ENCODE peak calls at places on chromosomes 3 and 15, in nine cellular contexts. G is activated CD8-positive, alpha-beta memory T cell treated with anti-CD3 and anti-CD28 coated beads, Interleukin-2, amount 10 ng/mL, durations not matched to agents 7 days and 5 days; O is fibroblast of the conjunctiva; A is H4; W is astrocyte of the spinal cord; U is ecto neural progenitor cell; F is A549; H is Kasumi-1; R is heart right ventricle. I is an unnamed sample.

GRCh38 chr3:127444761-127445160 is 145.8 kb downstream of the TPRA1 start:
- DNase-seq in G (no peak), O (no peak), A (no peak), W (no peak), U (peak), F (no peak), H (no peak), R (no peak), I (no peak)

GRCh38 chr3:24810881-24811280 is 316.2 kb upstream of the THRB start:
- DNase-seq in G (no peak), O (no peak), A (no peak), W (no peak), U (no peak), F (no peak), H (no peak), R (no peak), I (peak)

GRCh38 chr15:63048115-63048985 is 5.8 kb downstream of the TPM1 start:
- DNase-seq in G (peak), O (peak), A (peak), W (peak), U (peak), F (peak), H (peak), R (peak), I (peak)

GRCh38 chr15:56736881-56737707 is 3.8 kb upstream of the ZNF280D start:
- DNase-seq in G (no peak), O (no peak), A (peak), W (no peak), U (no peak), F (no peak), H (no peak), R (no peak), I (no peak)

GRCh38 chr3:57160731-57161086 is 4.4 kb downstream of the IL17RD start:
- DNase-seq in G (no peak), O (no peak), A (no peak), W (no peak), U (no peak), F (no peak), H (no peak), R (no peak), I (no peak)

GRCh38 chr15:98713585-98714001 is 65.3 kb downstream of the IGF1R start:
- DNase-seq in G (no peak), O (no peak), A (no peak), W (no peak), U (no peak), F (no peak), H (no peak), R (no peak), I (no peak)

GRCh38 chr3:195227871-195228270 is 43.1 kb downstream of the XXYLT1 start:
- DNase-seq in G (peak), O (no peak), A (no peak), W (no peak), U (no peak), F (no peak), H (no peak), R (no peak), I (no peak)

GRCh38 chr3:141152801-141153678 is 78.6 kb upstream of the PXYLP1 start:
- DNase-seq in G (no peak), O (no peak), A (no peak), W (no peak), U (no peak), F (no peak), H (no peak), R (peak), I (no peak)

GRCh38 chr3:142647856-142648255 is 51.7 kb downstream of the PLS1 start:
- DNase-seq in G (no peak), O (no peak), A (no peak), W (peak), U (no peak), F (peak), H (no peak), R (no peak), I (peak)

GRCh38 chr15:33028495-33028894 is 166.0 kb downstream of the FMN1 start:
- DNase-seq in G (no peak), O (no peak), A (no peak), W (no peak), U (no peak), F (no peak), H (no peak), R (no peak), I (no peak)

GRCh38 chr3:71575433-71575832 is 8.1 kb downstream of the FOXP1 start:
- DNase-seq in G (no peak), O (no peak), A (no peak), W (no peak), U (no peak), F (no peak), H (no peak), R (no peak), I (no peak)

GRCh38 chr3:99484871-99485270 is 153.5 kb upstream of the COL8A1 start:
- DNase-seq in G (no peak), O (no peak), A (peak), W (peak), U (no peak), F (no peak), H (peak), R (no peak), I (no peak)

GRCh38 chr3:7285502-7285901 is 424.6 kb downstream of the GRM7 start:
- DNase-seq in G (no peak), O (no peak), A (no peak), W (no peak), U (no peak), F (no peak), H (peak), R (no peak), I (no peak)

GRCh38 chr15:68578175-68578959 is 426 bp upstream of the CORO2B start:
- DNase-seq in G (no peak), O (peak), A (peak), W (peak), U (peak), F (no peak), H (no peak), R (peak), I (no peak)

GRCh38 chr15:29859981-29860745 is 37.9 kb upstream of the TJP1 start:
- DNase-seq in G (no peak), O (no peak), A (peak), W (peak), U (no peak), F (no peak), H (no peak), R (no peak), I (no peak)

GRCh38 chr3:123372789-123373534 is 75.9 kb downstream of the ADCY5 start:
- DNase-seq in G (no peak), O (no peak), A (no peak), W (no peak), U (no peak), F (no peak), H (no peak), R (no peak), I (no peak)

GRCh38 chr3:177013681-177014280 is 183.5 kb downstream of the TBL1XR1 start:
- DNase-seq in G (no peak), O (no peak), A (no peak), W (no peak), U (no peak), F (no peak), H (no peak), R (no peak), I (no peak)

GRCh38 chr15:39610665-39611064 is 29.8 kb downstream of the THBS1 start:
- DNase-seq in G (no peak), O (no peak), A (no peak), W (no peak), U (no peak), F (no peak), H (no peak), R (no peak), I (no peak)

GRCh38 chr15:80996247-80996646 is 4.5 kb upstream of the TLNRD1 start:
- DNase-seq in G (peak), O (no peak), A (no peak), W (no peak), U (no peak), F (no peak), H (peak), R (no peak), I (no peak)

GRCh38 chr15:74245342-74245931 is 9.3 kb downstream of the CCDC33 start:
- DNase-seq in G (no peak), O (no peak), A (no peak), W (no peak), U (peak), F (no peak), H (no peak), R (no peak), I (no peak)

GRCh38 chr3:36579746-36580145 is 184.6 kb downstream of the DCLK3 start:
- DNase-seq in G (no peak), O (no peak), A (no peak), W (no peak), U (no peak), F (no peak), H (no peak), R (no peak), I (no peak)

GRCh38 chr3:12224181-12225147 is 64.4 kb upstream of the PPARG start:
- DNase-seq in G (no peak), O (peak), A (peak), W (peak), U (peak), F (no peak), H (no peak), R (no peak), I (peak)

GRCh38 chr15:30827625-30828303 is 76.0 kb upstream of the FAN1 start:
- DNase-seq in G (peak), O (no peak), A (no peak), W (peak), U (no peak), F (no peak), H (no peak), R (no peak), I (peak)

GRCh38 chr3:176633511-176633910 is 563.8 kb downstream of the TBL1XR1 start:
- DNase-seq in G (no peak), O (no peak), A (peak), W (no peak), U (peak), F (no peak), H (no peak), R (no peak), I (no peak)

GRCh38 chr3:143314291-143315093 is 194.9 kb downstream of the CHST2 start:
- DNase-seq in G (no peak), O (no peak), A (no peak), W (no peak), U (no peak), F (no peak), H (no peak), R (no peak), I (no peak)

GRCh38 chr3:28244471-28244870 is 3.1 kb downstream of the CMC1 start:
- DNase-seq in G (no peak), O (no peak), A (no peak), W (no peak), U (no peak), F (no peak), H (no peak), R (no peak), I (no peak)

GRCh38 chr15:80099246-80099645 is 39.8 kb downstream of the ZFAND6 start:
- DNase-seq in G (no peak), O (no peak), A (no peak), W (no peak), U (no peak), F (no peak), H (no peak), R (no peak), I (no peak)

GRCh38 chr3:114319453-114319852 is 25.6 kb downstream of the TIGIT start:
- DNase-seq in G (no peak), O (peak), A (peak), W (peak), U (no peak), F (no peak), H (no peak), R (no peak), I (no peak)

GRCh38 chr15:99251436-99251821 is at the start of gene LRRC28:
- DNase-seq in G (no peak), O (no peak), A (no peak), W (no peak), U (no peak), F (no peak), H (no peak), R (no peak), I (no peak)

GRCh38 chr15:50906954-50907865 is 1.3 kb upstream of the AP4E1 start:
- DNase-seq in G (peak), O (no peak), A (no peak), W (no peak), U (no peak), F (no peak), H (peak), R (no peak), I (no peak)

GRCh38 chr15:88657326-88658069 is 18.7 kb downstream of the ISG20 start:
- DNase-seq in G (peak), O (no peak), A (no peak), W (peak), U (peak), F (peak), H (no peak), R (no peak), I (no peak)

GRCh38 chr15:66706840-66707239 is 4.8 kb downstream of the SMAD6 start:
- DNase-seq in G (no peak), O (no peak), A (no peak), W (no peak), U (no peak), F (no peak), H (no peak), R (no peak), I (no peak)

GRCh38 chr15:63763476-63764123 is 70.1 kb downstream of the HERC1 start:
- DNase-seq in G (no peak), O (no peak), A (no peak), W (peak), U (no peak), F (no peak), H (peak), R (no peak), I (no peak)

GRCh38 chr15:47293763-47294162 is 423.5 kb upstream of the SEMA6D start:
- DNase-seq in G (no peak), O (peak), A (peak), W (peak), U (no peak), F (no peak), H (no peak), R (peak), I (peak)

GRCh38 chr15:83320831-83321230 is 36.4 kb upstream of the BNC1 start:
- DNase-seq in G (no peak), O (no peak), A (no peak), W (no peak), U (no peak), F (no peak), H (no peak), R (no peak), I (no peak)

GRCh38 chr3:42071720-42072582 is 19.2 kb upstream of the TRAK1 start:
- DNase-seq in G (no peak), O (peak), A (peak), W (peak), U (no peak), F (peak), H (peak), R (peak), I (no peak)

GRCh38 chr15:55743615-55743978 is 645 bp upstream of the PRTG start:
- DNase-seq in G (no peak), O (no peak), A (no peak), W (peak), U (no peak), F (peak), H (no peak), R (no peak), I (no peak)

GRCh38 chr3:138331143-138331894 is 1.7 kb upstream of the NME9 start:
- DNase-seq in G (peak), O (no peak), A (no peak), W (no peak), U (no peak), F (no peak), H (peak), R (no peak), I (no peak)

GRCh38 chr15:48622227-48622626 is 23.3 kb downstream of the FBN1 start:
- DNase-seq in G (no peak), O (no peak), A (no peak), W (no peak), U (no peak), F (no peak), H (no peak), R (no peak), I (no peak)

GRCh38 chr3:182366746-182367145 is 426.6 kb upstream of the ATP11B start:
- DNase-seq in G (no peak), O (no peak), A (no peak), W (no peak), U (no peak), F (no peak), H (no peak), R (no peak), I (no peak)

I was measured in retinal pigment epithelial cell.